ENCODE peak calls at places on chromosomes 5 and 9, in six cellular contexts. S, W, A, Q, U and E are unnamed samples.

GRCh38 chr5:34898258-34898895 is 16.9 kb downstream of the RAD1 start:
- DNase-seq in S (peak), W (peak), A (peak), Q (peak), U (peak), E (no peak)

GRCh38 chr9:83669067-83669466 is 38.7 kb downstream of the UBQLN1 start:
- DNase-seq in S (no peak), W (no peak), A (no peak), Q (no peak), U (no peak), E (no peak)

GRCh38 chr5:138986186-138986775 is 111.1 kb upstream of the LRRTM2 start:
- DNase-seq in S (no peak), W (no peak), A (no peak), Q (peak), U (no peak), E (peak)

GRCh38 chr5:9523090-9523813 is 22.6 kb downstream of the SEMA5A start:
- DNase-seq in S (no peak), W (no peak), A (no peak), Q (no peak), U (peak), E (no peak)

GRCh38 chr9:121206516-121207370 is 5.1 kb upstream of the RAB14 start:
- DNase-seq in S (no peak), W (no peak), A (no peak), Q (no peak), U (peak), E (no peak)

GRCh38 chr9:98962861-98963260 is 19.2 kb downstream of the COL15A1 start:
- DNase-seq in S (no peak), W (no peak), A (no peak), Q (no peak), U (no peak), E (no peak)

GRCh38 chr5:124570285-124571035 is 176.0 kb downstream of the ZNF608 start:
- DNase-seq in S (no peak), W (no peak), A (no peak), Q (no peak), U (no peak), E (no peak)

GRCh38 chr5:131328536-131329186 is 64.8 kb downstream of the CDC42SE2 start:
- DNase-seq in S (no peak), W (peak), A (no peak), Q (no peak), U (peak), E (no peak)

GRCh38 chr5:174910245-174910737 is 185.9 kb downstream of the MSX2 start:
- DNase-seq in S (peak), W (peak), A (peak), Q (peak), U (peak), E (no peak)

GRCh38 chr5:163578652-163579051 is 73.2 kb downstream of the MAT2B start:
- DNase-seq in S (no peak), W (no peak), A (no peak), Q (no peak), U (no peak), E (no peak)
- TF ChIP-seq CTCF in S (no peak), W (no peak), A (no peak), Q (no peak), U (no peak), E (no peak)

GRCh38 chr5:32311404-32312193 is 1.1 kb downstream of the MTMR12 start:
- DNase-seq in S (no peak), W (no peak), A (peak), Q (peak), U (no peak), E (peak)

GRCh38 chr5:32312194-32312681 is 501 bp downstream of the MTMR12 start:
- DNase-seq in S (peak), W (peak), A (no peak), Q (peak), U (peak), E (peak)

GRCh38 chr5:32314658-32315057 is 1.9 kb upstream of the MTMR12 start:
- DNase-seq in S (no peak), W (no peak), A (no peak), Q (no peak), U (no peak), E (no peak)

GRCh38 chr5:32315221-32316014 is 2.7 kb upstream of the MTMR12 start:
- DNase-seq in S (no peak), W (no peak), A (no peak), Q (no peak), U (no peak), E (no peak)

DNA sequence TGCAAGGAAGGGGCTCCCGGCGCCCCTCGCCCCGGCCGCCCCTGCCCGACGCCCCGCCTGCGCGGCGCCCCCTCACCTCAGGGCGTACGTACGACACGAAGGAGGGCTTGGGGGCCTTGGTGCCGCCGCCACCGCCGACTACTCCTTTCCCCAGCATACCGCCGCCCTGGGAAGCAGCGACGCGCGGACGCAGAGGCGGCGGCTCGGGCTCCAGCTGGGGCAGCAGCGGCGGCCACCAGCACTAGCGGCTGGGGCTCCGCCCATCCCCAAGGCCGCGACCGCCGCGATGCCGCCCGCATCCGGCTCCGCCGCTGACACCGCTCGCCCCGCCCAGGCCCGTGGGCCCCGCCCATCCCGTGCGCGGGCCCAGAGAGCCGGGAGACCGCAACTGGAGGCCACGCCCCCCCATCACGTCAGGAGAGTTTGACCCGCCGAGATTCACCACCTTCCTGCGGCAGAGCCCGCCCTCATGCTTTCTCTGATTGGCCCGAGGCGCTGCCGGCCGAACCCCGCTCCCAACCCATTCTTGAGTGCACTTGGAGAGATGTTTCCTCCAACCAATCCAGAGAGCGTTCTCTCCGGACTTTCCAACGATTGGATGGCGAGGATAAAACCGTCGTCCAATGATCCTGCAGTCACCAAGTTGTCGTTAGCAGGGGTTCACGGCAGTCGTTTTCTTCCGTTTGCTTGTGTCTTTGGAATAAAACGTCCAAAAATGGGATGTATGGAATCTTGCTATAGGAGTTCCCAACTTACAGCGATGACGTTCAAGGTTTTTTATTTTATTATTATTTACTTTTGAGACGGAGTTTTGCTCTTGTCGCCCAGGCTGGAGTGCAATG is at the start of gene MTMR12:
- DNase-seq in S (peak), W (peak), A (peak), Q (peak), U (peak), E (peak)
- TF ChIP-seq CTCF in S (peak), W (no peak), A (no peak), Q (no peak), U (no peak), E (no peak)

GRCh38 chr5:66174338-66174737 is 30.2 kb downstream of the SREK1 start:
- DNase-seq in S (no peak), W (no peak), A (no peak), Q (no peak), U (peak), E (no peak)
- TF ChIP-seq CTCF in S (peak), W (peak), A (no peak), Q (peak), U (peak), E (no peak)

GRCh38 chr5:43553381-43553780 is 3.5 kb downstream of the PAIP1 start:
- DNase-seq in S (no peak), W (no peak), A (no peak), Q (no peak), U (no peak), E (no peak)

GRCh38 chr5:43554497-43554896 is 2.4 kb downstream of the PAIP1 start:
- DNase-seq in S (no peak), W (no peak), A (no peak), Q (no peak), U (no peak), E (no peak)

GRCh38 chr5:43556857-43557593 is at the start of gene PAIP1:
- DNase-seq in S (peak), W (peak), A (peak), Q (peak), U (peak), E (peak)

GRCh38 chr5:43560128-43560527 is 3.3 kb upstream of the PAIP1 start:
- DNase-seq in S (no peak), W (no peak), A (no peak), Q (no peak), U (no peak), E (no peak)

GRCh38 chr5:43555895-43556606 is 826 bp downstream of the PAIP1 start:
- DNase-seq in S (peak), W (peak), A (peak), Q (peak), U (peak), E (peak)
- TF ChIP-seq CTCF in S (no peak), W (no peak), A (no peak), Q (no peak), U (peak), E (no peak)

GRCh38 chr5:107455111-107455544 is 215.6 kb downstream of the EFNA5 start:
- DNase-seq in S (no peak), W (peak), A (no peak), Q (no peak), U (no peak), E (no peak)
- TF ChIP-seq CTCF in S (no peak), W (no peak), A (no peak), Q (no peak), U (no peak), E (no peak)

GRCh38 chr5:63726491-63726890 is 235.8 kb downstream of the HTR1A start:
- DNase-seq in S (no peak), W (no peak), A (no peak), Q (no peak), U (no peak), E (no peak)

DNA sequence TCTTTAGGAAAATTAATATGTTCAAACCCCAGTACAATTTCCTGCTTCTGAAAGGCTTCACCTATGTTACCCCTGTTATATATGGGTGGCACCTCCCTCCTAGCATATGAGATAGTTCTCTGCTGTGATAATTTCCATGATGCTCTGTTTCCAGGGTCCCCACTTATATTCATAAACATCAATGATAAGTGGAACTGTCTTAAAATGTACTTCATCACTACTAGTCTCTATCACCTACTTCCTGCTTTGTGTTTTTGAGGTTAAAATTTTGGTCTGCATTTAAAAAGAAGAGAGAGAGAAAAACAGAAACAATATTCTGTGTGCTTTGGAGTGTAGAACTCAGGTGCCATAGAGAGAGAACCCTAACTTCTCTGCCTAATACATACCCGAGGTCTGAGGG is 234.7 kb downstream of the HTR1A start:
- DNase-seq in S (no peak), W (no peak), A (no peak), Q (no peak), U (no peak), E (no peak)
- TF ChIP-seq CTCF in S (no peak), W (no peak), A (no peak), Q (no peak), U (no peak), E (no peak)

GRCh38 chr5:87885727-87886126 is 382.9 kb downstream of the TMEM161B start:
- DNase-seq in S (no peak), W (no peak), A (no peak), Q (no peak), U (no peak), E (no peak)
- TF ChIP-seq CTCF in S (no peak), W (no peak), A (no peak), Q (no peak), U (no peak), E (no peak)

GRCh38 chr9:136504512-136505348 is 21.9 kb upstream of the SEC16A start:
- DNase-seq in S (no peak), W (no peak), A (no peak), Q (no peak), U (no peak), E (no peak)
- TF ChIP-seq CTCF in S (no peak), W (no peak), A (no peak), Q (no peak), U (no peak), E (no peak)